ENCODE peak calls at places on chromosomes 7 and 10, in five cellular contexts. L is mammary epithelial cell, D is hepatocyte, S is HCT116, V is PC-9. Y is an unnamed sample.

GRCh38 chr10:105148921-105149320 is 507.8 kb downstream of the SORCS3 start:
- DNase-seq in L (peak; percentile 85), D (peak; percentile 18), S (no peak), V (no peak), Y (no peak)

GRCh38 chr7:727104-727805 is at the start of gene PRKAR1B:
- DNase-seq in L (no peak), D (peak; percentile 69), S (no peak), V (no peak), Y (no peak)

GRCh38 chr7:12783421-12783820 is 96.0 kb downstream of the ARL4A start:
- DNase-seq in L (no peak), D (no peak), S (no peak), V (no peak), Y (no peak)

GRCh38 chr10:24153016-24153415 is 55.9 kb upstream of the KIAA1217 start:
- DNase-seq in L (no peak), D (peak; percentile 12), S (no peak), V (no peak), Y (no peak)

GRCh38 chr7:19161671-19162070 is 16.4 kb upstream of the FERD3L start:
- DNase-seq in L (no peak), D (no peak), S (no peak), V (no peak), Y (no peak)

GRCh38 chr10:44216073-44216472 is 168.8 kb downstream of the CXCL12 start:
- DNase-seq in L (no peak), D (no peak), S (no peak), V (no peak), Y (no peak)

GRCh38 chr7:134502463-134502862 is 24.9 kb upstream of the AKR1B10 start:
- DNase-seq in L (peak; percentile 58), D (no peak), S (no peak), V (no peak), Y (no peak)

GRCh38 chr10:4677296-4678021 is 148.5 kb upstream of the AKR1E2 start:
- DNase-seq in L (peak; percentile 94), D (peak; percentile 48), S (no peak), V (peak; percentile 70), Y (no peak)

GRCh38 chr7:90715067-90715466 is 118.9 kb downstream of the CDK14 start:
- DNase-seq in L (no peak), D (no peak), S (no peak), V (no peak), Y (no peak)

GRCh38 chr10:110820321-110820814 is 51.4 kb upstream of the PDCD4 start:
- DNase-seq in L (no peak), D (peak; percentile 44), S (no peak), V (no peak), Y (no peak)

GRCh38 chr10:34698248-34698831 is 116.8 kb downstream of the PARD3 start:
- DNase-seq in L (no peak), D (no peak), S (no peak), V (no peak), Y (no peak)

GRCh38 chr10:83127942-83128575 is 1011.2 kb upstream of the GHITM start:
- DNase-seq in L (peak; percentile 80), D (no peak), S (no peak), V (no peak), Y (no peak)

GRCh38 chr10:94747838-94748237 is 14.6 kb upstream of the CYP2C19 start:
- DNase-seq in L (no peak), D (no peak), S (no peak), V (no peak), Y (no peak)

GRCh38 chr10:113650172-113650571 is 13.7 kb downstream of the NRAP start:
- DNase-seq in L (no peak), D (no peak), S (no peak), V (no peak), Y (no peak)

GRCh38 chr7:116030626-116031276 is at the start of gene TFEC:
- DNase-seq in L (peak; percentile 4), D (no peak), S (no peak), V (no peak), Y (peak; percentile 92)

GRCh38 chr7:84647797-84648762 is 453.5 kb upstream of the SEMA3A start:
- DNase-seq in L (no peak), D (no peak), S (no peak), V (no peak), Y (peak; percentile 84)

GRCh38 chr10:79380918-79381775 is 33.9 kb downstream of the PPIF start:
- DNase-seq in L (no peak), D (no peak), S (no peak), V (no peak), Y (no peak)

GRCh38 chr10:79381804-79382221 is 34.5 kb downstream of the PPIF start:
- DNase-seq in L (peak; percentile 32), D (peak; percentile 67), S (no peak), V (no peak), Y (no peak)

GRCh38 chr10:79379512-79380124 is 32.3 kb downstream of the PPIF start:
- DNase-seq in L (no peak), D (no peak), S (no peak), V (no peak), Y (no peak)

GRCh38 chr10:79378647-79379511 is 31.6 kb downstream of the PPIF start:
- DNase-seq in L (no peak), D (no peak), S (no peak), V (no peak), Y (no peak)

DNA sequence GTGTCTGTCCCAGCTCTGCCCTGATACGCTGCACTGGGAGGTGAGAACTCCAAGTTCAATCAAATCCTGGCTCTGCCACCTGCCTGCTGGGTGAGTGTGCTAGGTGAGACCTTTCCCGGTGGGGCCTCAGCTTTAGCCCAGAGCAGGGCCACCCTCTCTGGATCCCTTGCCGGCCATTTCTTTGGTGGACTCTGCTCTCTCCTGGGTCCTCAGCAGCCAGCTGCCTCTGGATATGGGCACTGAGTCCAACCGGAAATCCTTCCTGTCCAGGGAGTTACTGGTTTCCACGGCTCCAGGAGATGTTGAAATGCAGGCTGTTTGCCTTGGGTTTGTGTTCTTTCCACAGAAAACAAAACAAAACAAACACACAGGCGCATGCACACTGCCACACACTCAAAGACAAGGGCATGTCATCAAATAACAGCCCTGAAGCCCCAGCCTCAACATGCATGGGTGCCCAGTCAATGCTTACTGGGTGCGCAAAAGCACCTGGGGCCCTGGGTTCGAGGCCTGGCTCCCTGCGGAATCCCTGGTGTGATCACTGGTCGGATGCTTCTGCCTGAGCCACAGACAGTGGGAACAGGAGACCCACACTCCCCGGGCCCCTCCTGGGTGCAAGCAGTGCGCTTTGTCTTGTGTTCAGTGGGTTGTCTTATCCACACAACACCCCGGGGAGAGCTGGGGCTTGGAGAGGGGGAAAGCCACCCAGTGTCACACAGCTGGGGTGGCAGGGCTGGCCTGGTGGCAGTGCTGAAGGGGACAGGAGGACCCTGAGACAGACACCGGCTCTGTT is 33.1 kb downstream of the PPIF start:
- DNase-seq in L (no peak), D (peak; percentile 68), S (no peak), V (no peak), Y (no peak)
- H3K4me3 ChIP-seq in L (no peak overlapping the region), D (no peak overlapping the region), S (no peak overlapping the region), V (no peak overlapping the region), Y (no peak overlapping the region)

GRCh38 chr7:68319061-68319460 is 1279.2 kb upstream of the AUTS2 start:
- DNase-seq in L (no peak), D (no peak), S (no peak), V (no peak), Y (no peak)
- TF ChIP-seq EZH2 in L (no peak), D (no peak), S (no peak), V (no peak), Y (no peak)

DNA sequence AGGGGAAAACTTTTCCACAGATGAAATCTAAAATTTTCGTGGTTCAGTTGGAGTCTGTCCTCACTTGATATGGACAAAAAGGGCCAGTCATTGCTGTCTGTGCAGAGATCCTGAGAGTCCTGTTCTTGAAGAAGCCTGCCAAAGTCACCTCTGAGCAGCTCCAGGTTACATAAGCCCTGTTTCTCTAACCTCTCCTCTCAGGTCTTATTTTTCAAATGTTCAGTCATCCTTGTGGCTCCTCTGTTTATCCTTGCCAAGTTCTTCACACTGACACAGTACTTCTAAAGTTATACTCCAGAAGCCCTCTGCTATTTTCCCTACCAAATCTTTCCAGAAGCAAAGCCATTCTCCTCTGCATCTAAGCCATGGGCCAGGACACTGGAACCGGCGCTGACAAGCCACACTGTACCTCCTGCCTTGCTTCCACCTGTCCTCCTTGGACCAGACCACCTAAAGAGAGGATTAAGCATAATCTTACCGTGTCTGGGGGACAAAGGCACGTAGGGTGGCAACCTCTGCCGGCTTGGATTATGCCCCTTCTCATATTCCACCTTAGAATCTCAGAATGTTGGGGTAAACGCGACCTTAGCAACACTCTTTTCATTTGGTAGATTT is 161.6 kb downstream of the JAZF1 start:
- DNase-seq in L (no peak), D (no peak), S (no peak), V (no peak), Y (no peak)
- H3K4me3 ChIP-seq in L (no peak overlapping the region), D (no peak overlapping the region), S (no peak overlapping the region), V (no peak overlapping the region), Y (no peak overlapping the region)

GRCh38 chr7:26115628-26116027 is 36.4 kb upstream of the NFE2L3 start:
- DNase-seq in L (no peak), D (no peak), S (no peak), V (no peak), Y (no peak)
- TF ChIP-seq EZH2 in L (no peak), D (no peak), S (no peak), V (no peak), Y (no peak)

GRCh38 chr10:84310470-84310869 is 17.9 kb upstream of the CCSER2 start:
- DNase-seq in L (no peak), D (no peak), S (no peak), V (no peak), Y (no peak)

GRCh38 chr10:84311596-84311995 is 16.8 kb upstream of the CCSER2 start:
- DNase-seq in L (no peak), D (no peak), S (no peak), V (no peak), Y (no peak)

GRCh38 chr10:84306751-84307384 is 21.5 kb upstream of the CCSER2 start:
- DNase-seq in L (no peak), D (no peak), S (no peak), V (no peak), Y (no peak)

GRCh38 chr10:84308021-84308420 is 20.4 kb upstream of the CCSER2 start:
- DNase-seq in L (no peak), D (no peak), S (no peak), V (no peak), Y (no peak)

DNA sequence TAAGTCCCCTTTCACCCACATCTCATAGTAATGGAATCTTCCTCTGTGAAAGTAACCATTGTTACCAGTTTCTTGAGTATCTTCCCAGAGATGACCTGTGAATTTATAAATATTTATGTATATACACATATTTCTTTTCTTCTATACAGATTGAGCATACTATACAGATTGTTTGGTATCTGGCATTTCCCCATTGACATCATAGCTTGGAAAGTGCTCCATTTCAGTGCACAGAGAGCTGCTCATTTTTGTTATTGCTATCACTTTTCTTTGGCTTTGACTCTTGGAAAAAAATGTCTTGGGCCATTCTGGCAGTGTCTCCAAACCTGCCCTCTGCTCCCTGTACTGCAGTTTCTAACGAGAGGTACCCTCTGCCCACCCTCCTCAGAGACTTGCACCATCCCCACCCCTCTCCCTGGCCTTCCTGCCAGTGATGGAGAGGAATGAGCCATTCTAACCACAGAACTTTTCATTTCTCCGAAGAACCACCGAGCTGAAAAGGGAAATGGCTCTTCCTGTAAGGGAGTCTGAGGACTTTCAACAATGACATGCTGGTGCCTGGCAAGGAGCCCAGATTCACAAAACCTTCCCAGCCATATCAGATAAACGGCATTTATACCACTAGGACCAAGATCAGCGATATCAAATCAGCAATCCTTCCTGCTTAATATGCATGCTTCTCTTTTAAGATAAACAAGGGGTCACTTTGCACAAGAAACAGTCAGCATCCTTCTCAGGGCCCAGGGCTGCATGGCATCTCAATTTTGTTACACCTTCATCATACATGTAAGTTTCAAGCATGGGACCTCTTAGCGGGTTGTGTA is 19.7 kb upstream of the CCSER2 start:
- DNase-seq in L (peak; percentile 24), D (no peak), S (no peak), V (no peak), Y (no peak)
- H3K4me3 ChIP-seq in L (no peak overlapping the region), D (no peak overlapping the region), S (no peak overlapping the region), V (no peak overlapping the region), Y (no peak overlapping the region)

Y was measured in SK-N-MC.